ENCODE peak calls at places on chromosomes 6 and 20, in nine cellular contexts. J, Z, A, T, B, S, H, D and X are unnamed samples.

GRCh38 chr6:165791876-165792437 is 128.9 kb upstream of the PDE10A start:
- DNase-seq in J (no peak), Z (no peak), A (no peak), T (no peak), B (no peak), S (no peak), H (no peak), D (no peak), X (no peak)

GRCh38 chr20:45817652-45818194 is 5.3 kb downstream of the UBE2C start:
- DNase-seq in J (no peak), Z (no peak), A (no peak), T (no peak), B (no peak), S (peak), H (peak), D (no peak), X (no peak)

GRCh38 chr6:150844371-150844770 is 21.1 kb upstream of the MTHFD1L start:
- DNase-seq in J (no peak), Z (no peak), A (no peak), T (no peak), B (no peak), S (no peak), H (no peak), D (no peak), X (no peak)

GRCh38 chr6:125611573-125612399 is 137.6 kb upstream of the HEY2 start:
- DNase-seq in J (no peak), Z (no peak), A (no peak), T (peak), B (peak), S (no peak), H (peak), D (no peak), X (peak)

GRCh38 chr6:15658345-15658744 is 4.5 kb downstream of the DTNBP1 start:
- DNase-seq in J (no peak), Z (no peak), A (no peak), T (peak), B (no peak), S (no peak), H (no peak), D (no peak), X (no peak)

GRCh38 chr6:147974376-147974775 is 368.3 kb upstream of the SASH1 start:
- DNase-seq in J (no peak), Z (no peak), A (no peak), T (no peak), B (no peak), S (peak), H (peak), D (peak), X (no peak)

GRCh38 chr6:132114201-132114860 is 163.2 kb upstream of the CCN2 start:
- DNase-seq in J (no peak), Z (no peak), A (no peak), T (no peak), B (no peak), S (peak), H (peak), D (no peak), X (no peak)

GRCh38 chr6:139597781-139598368 is 223.4 kb upstream of the CITED2 start:
- DNase-seq in J (peak), Z (no peak), A (no peak), T (no peak), B (peak), S (peak), H (peak), D (no peak), X (peak)

GRCh38 chr20:24949756-24950127 is 673 bp downstream of the CST7 start:
- DNase-seq in J (no peak), Z (no peak), A (no peak), T (peak), B (no peak), S (no peak), H (no peak), D (no peak), X (peak)

GRCh38 chr20:38196592-38196991 is 31.5 kb upstream of the TGM2 start:
- DNase-seq in J (peak), Z (no peak), A (no peak), T (no peak), B (peak), S (peak), H (peak), D (no peak), X (peak)

GRCh38 chr20:44810391-44811149 is at the start of gene RIMS4:
- DNase-seq in J (no peak), Z (peak), A (peak), T (peak), B (no peak), S (no peak), H (no peak), D (no peak), X (peak)

GRCh38 chr6:47092249-47092648 is 50.1 kb upstream of the ADGRF1 start:
- DNase-seq in J (no peak), Z (peak), A (no peak), T (no peak), B (no peak), S (no peak), H (peak), D (no peak), X (no peak)

GRCh38 chr6:111482236-111482958 is 621 bp downstream of the REV3L start:
- DNase-seq in J (peak), Z (peak), A (peak), T (peak), B (peak), S (peak), H (peak), D (no peak), X (peak)

GRCh38 chr6:145652572-145652971 is 82.7 kb downstream of the EPM2A start:
- DNase-seq in J (no peak), Z (no peak), A (no peak), T (no peak), B (no peak), S (no peak), H (no peak), D (no peak), X (no peak)

GRCh38 chr6:46296586-46296985 is 125.8 kb upstream of the ENPP5 start:
- DNase-seq in J (no peak), Z (no peak), A (no peak), T (no peak), B (no peak), S (no peak), H (peak), D (no peak), X (no peak)

DNA sequence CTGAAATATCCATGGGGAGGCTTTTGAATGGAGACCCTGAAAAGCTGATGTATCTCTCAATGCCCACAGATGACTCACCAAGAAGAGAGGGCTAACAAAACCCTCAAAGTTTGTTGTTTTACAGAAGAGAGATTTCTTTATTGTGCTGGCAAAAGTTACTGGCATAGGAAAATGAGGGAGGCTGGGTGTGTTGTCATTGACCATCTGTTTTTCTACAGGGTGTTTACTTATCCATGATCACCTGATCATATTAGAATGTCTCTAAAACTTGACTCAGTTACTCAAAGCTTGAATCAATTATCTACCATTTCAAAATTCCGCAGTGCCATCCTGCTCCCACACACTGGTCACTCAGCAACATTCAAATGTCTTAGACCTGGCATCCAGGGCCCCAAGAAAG is 9.8 kb downstream of the NCOA6 start:
- DNase-seq in J (no peak), Z (no peak), A (no peak), T (no peak), B (no peak), S (peak), H (peak), D (no peak), X (no peak)
- H3K4me3 ChIP-seq in J (no peak), Z (no peak), A (no peak), T (no peak), B (no peak), S (no peak), H (no peak), D (no peak), X (no peak)

DNA sequence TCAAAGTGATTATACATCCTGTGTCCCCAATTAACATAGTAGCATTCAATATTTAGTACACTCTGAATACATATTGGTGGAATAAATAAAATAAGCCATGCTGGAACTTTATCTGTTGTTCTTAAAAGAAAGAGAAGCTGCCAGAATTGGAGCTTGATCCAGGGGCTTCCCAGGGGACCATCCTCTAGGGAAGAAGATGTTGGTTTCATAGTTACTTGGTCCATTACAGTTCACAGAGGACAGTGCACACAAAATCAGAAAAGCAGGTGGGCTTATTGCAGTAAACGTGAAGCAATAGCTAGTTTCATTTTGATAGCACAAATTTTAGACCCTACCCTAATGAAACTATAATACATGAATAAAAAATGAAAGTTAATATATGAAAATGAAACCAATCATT is 227.2 kb upstream of the MARCKS start:
- DNase-seq in J (no peak), Z (no peak), A (no peak), T (no peak), B (peak), S (no peak), H (no peak), D (no peak), X (no peak)
- H3K4me3 ChIP-seq in J (no peak), Z (no peak), A (no peak), T (no peak), B (no peak), S (no peak), H (no peak), D (no peak), X (no peak)

GRCh38 chr6:24916496-24916895 is 19.3 kb downstream of the RIPOR2 start:
- DNase-seq in J (no peak), Z (no peak), A (no peak), T (no peak), B (no peak), S (no peak), H (no peak), D (no peak), X (no peak)

GRCh38 chr6:24922174-24922573 is 13.6 kb downstream of the RIPOR2 start:
- DNase-seq in J (no peak), Z (no peak), A (no peak), T (no peak), B (no peak), S (no peak), H (no peak), D (no peak), X (no peak)

GRCh38 chr6:24918641-24919403 is 16.9 kb downstream of the RIPOR2 start:
- DNase-seq in J (no peak), Z (no peak), A (no peak), T (no peak), B (peak), S (no peak), H (no peak), D (no peak), X (peak)

GRCh38 chr6:24922854-24923253 is 12.9 kb downstream of the RIPOR2 start:
- DNase-seq in J (no peak), Z (no peak), A (no peak), T (no peak), B (no peak), S (no peak), H (no peak), D (no peak), X (no peak)

GRCh38 chr6:24919404-24919892 is 16.3 kb downstream of the RIPOR2 start:
- DNase-seq in J (no peak), Z (peak), A (no peak), T (no peak), B (no peak), S (no peak), H (no peak), D (no peak), X (no peak)
- H3K4me3 ChIP-seq in J (no peak), Z (no peak), A (no peak), T (no peak), B (no peak), S (no peak), H (no peak), D (no peak), X (no peak)

DNA sequence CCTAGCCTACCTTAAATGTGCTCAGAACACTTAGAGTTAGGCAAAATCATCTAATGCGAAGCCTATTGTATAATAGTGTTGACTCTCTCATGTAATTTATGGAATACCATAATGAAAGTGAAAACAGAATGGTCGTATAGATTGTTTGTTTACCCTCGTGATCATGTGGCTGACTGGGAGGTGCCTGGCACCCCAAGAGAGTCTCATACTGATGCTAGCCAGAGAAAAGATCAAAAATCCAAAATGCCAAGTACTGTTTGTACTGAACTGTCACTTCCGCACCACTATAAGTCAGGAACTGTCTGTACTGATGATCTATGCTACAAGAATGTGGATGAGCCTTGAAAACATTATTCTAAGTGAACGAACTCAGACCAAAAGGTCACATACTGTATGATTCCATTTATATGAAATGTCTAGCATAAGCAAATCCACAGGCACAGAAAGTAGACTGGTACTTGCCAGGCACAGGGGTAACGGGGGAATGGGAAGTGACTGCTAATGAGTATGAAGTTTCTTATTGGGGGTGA is 22.4 kb downstream of the ZMYND8 start:
- DNase-seq in J (no peak), Z (no peak), A (no peak), T (no peak), B (no peak), S (peak), H (peak), D (peak), X (no peak)
- H3K4me3 ChIP-seq in J (no peak), Z (no peak), A (no peak), T (no peak), B (no peak), S (peak), H (peak), D (peak), X (no peak)

GRCh38 chr6:21883528-21883927 is 290.0 kb downstream of the SOX4 start:
- DNase-seq in J (no peak), Z (no peak), A (no peak), T (no peak), B (no peak), S (no peak), H (no peak), D (no peak), X (no peak)
- H3K4me3 ChIP-seq in J (no peak), Z (no peak), A (no peak), T (no peak), B (no peak), S (no peak), H (no peak), D (no peak), X (no peak)

DNA sequence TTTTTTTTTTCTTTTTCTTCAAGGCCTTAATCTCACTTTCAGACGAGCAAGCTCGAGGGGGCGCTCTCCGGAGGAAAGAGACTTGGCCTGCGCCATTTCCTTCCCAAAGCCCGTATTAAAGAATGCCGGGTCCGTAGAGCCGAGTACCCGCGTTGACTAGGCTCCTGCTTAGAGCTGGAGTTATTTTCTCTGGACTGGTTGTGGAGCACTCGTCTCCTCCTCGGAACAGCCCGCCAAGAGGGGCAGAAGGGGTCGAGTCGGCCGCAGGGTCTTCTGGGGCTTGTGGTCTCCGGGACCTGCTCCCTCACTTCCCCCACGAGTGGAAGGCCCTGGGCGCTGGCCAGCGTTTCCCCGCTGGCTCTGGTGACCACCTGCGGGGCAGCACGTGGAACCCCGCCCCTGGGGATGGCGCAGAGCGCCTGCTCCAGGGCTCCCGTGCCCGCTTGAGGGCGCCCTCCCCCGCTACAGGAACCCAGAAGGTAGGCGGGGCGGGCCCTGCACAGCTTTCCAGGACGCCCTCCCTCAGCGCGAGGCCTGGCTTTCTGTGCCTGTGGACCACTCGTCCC is 2.7 kb upstream of the MEI4 start:
- DNase-seq in J (no peak), Z (no peak), A (peak), T (peak), B (peak), S (no peak), H (no peak), D (peak), X (peak)
- H3K4me3 ChIP-seq in J (no peak), Z (no peak), A (peak), T (peak), B (peak), S (no peak), H (no peak), D (peak), X (no peak)

GRCh38 chr20:10675456-10675848 is 1.7 kb upstream of the JAG1 start:
- DNase-seq in J (no peak), Z (no peak), A (no peak), T (no peak), B (no peak), S (no peak), H (no peak), D (no peak), X (no peak)
- H3K4me3 ChIP-seq in J (peak), Z (no peak), A (no peak), T (no peak), B (no peak), S (no peak), H (no peak), D (peak), X (no peak)

DNA sequence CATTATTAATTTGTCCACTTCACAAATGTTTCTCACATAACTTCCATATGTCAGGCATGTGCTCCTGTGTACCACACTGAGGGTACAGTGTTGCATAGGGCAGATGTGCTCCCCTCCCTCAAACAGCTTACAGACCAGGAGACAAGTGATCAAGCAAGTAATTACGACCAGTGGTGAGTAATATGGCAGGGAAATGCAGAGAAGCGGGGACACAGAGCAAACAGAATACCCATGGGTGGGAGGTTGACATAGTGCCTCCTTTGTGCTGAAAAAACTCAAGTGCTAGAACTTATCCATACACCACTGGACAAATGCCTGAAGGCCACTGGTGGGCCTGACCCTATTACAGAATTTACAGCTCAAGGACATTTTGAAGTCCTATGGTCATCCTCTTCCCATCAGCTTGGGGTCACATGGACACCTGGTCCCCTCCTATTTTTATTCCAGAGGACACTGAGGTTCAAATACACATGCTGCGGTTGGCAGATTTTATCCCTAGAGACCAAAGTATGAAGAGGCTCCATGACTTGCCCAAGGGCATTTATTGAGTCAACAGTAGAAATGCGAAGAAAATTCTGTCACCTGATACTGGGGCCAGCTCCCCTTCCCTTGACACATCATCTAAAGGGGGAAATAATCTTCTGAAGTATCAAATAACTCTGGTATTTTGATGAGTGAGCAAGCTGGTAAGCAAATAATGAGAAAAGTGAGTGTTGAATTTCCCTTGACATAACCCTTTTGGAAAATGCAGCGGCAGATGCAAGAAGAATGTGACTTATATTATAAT is 116.6 kb downstream of the QRSL1 start:
- DNase-seq in J (no peak), Z (no peak), A (no peak), T (no peak), B (no peak), S (peak), H (no peak), D (no peak), X (no peak)
- H3K4me3 ChIP-seq in J (no peak), Z (no peak), A (no peak), T (no peak), B (no peak), S (no peak), H (no peak), D (no peak), X (no peak)